ENCODE peak calls at places on chromosome 18, in five cellular contexts. C, Y, Z, G and B are unnamed samples.

GRCh38 chr18:55522011-55522410 is 66.0 kb downstream of the TCF4 start:
- DNase-seq in C (peak), Y (peak), Z (peak), G (no peak), B (no peak)

GRCh38 chr18:13381907-13382682 is 163.5 kb downstream of the LDLRAD4 start:
- DNase-seq in C (peak), Y (no peak), Z (no peak), G (no peak), B (peak)

GRCh38 chr18:20971886-20972267 is 139.7 kb downstream of the ROCK1 start:
- DNase-seq in C (peak), Y (peak), Z (no peak), G (peak), B (peak)

GRCh38 chr18:52700757-52701156 is 360.8 kb downstream of the DCC start:
- DNase-seq in C (no peak), Y (no peak), Z (no peak), G (peak), B (no peak)

GRCh38 chr18:48563027-48563426 is 24.2 kb downstream of the CTIF start:
- DNase-seq in C (peak), Y (peak), Z (no peak), G (no peak), B (peak)

GRCh38 chr18:30387401-30387800 is 655.1 kb downstream of the DSC3 start:
- DNase-seq in C (no peak), Y (peak), Z (no peak), G (no peak), B (no peak)

GRCh38 chr18:80034852-80035406 is 695 bp downstream of the RBFA start:
- DNase-seq in C (no peak), Y (no peak), Z (no peak), G (no peak), B (no peak)

GRCh38 chr18:56284319-56284718 is 354.1 kb downstream of the TXNL1 start:
- DNase-seq in C (no peak), Y (no peak), Z (no peak), G (no peak), B (peak)

GRCh38 chr18:14075196-14075595 is 57.0 kb downstream of the ZNF519 start:
- DNase-seq in C (no peak), Y (no peak), Z (no peak), G (no peak), B (no peak)

GRCh38 chr18:29164993-29165599 is 988.2 kb upstream of the CDH2 start:
- DNase-seq in C (peak), Y (no peak), Z (no peak), G (peak), B (peak)

GRCh38 chr18:58860747-58861224 is 3.9 kb upstream of the ZNF532 start:
- DNase-seq in C (no peak), Y (no peak), Z (no peak), G (no peak), B (no peak)

GRCh38 chr18:21682276-21683051 is 22.1 kb downstream of the ABHD3 start:
- DNase-seq in C (no peak), Y (no peak), Z (no peak), G (no peak), B (peak)

GRCh38 chr18:26228562-26229260 is 2.5 kb downstream of the TAF4B start:
- DNase-seq in C (no peak), Y (peak), Z (no peak), G (no peak), B (no peak)

GRCh38 chr18:22165603-22166069 is 3.8 kb upstream of the GATA6 start:
- DNase-seq in C (no peak), Y (no peak), Z (peak), G (no peak), B (no peak)

GRCh38 chr18:46542545-46542944 is 114.5 kb downstream of the LOXHD1 start:
- DNase-seq in C (no peak), Y (no peak), Z (no peak), G (no peak), B (no peak)

GRCh38 chr18:34740101-34740500 is 30.0 kb downstream of the DTNA start:
- DNase-seq in C (no peak), Y (no peak), Z (no peak), G (no peak), B (no peak)

GRCh38 chr18:49339146-49339545 is 121.3 kb downstream of the DYM start:
- DNase-seq in C (no peak), Y (no peak), Z (no peak), G (no peak), B (no peak)

GRCh38 chr18:63137999-63138448 is 181.5 kb downstream of the BCL2 start:
- DNase-seq in C (no peak), Y (no peak), Z (no peak), G (no peak), B (no peak)

GRCh38 chr18:37552296-37552695 is 13.3 kb downstream of the CELF4 start:
- DNase-seq in C (no peak), Y (no peak), Z (no peak), G (no peak), B (no peak)

GRCh38 chr18:26468931-26469340 is 79.4 kb downstream of the KCTD1 start:
- DNase-seq in C (peak), Y (peak), Z (peak), G (peak), B (no peak)

GRCh38 chr18:74819433-74820059 is 221.9 kb downstream of the ZNF407 start:
- DNase-seq in C (peak), Y (peak), Z (peak), G (peak), B (no peak)

GRCh38 chr18:42137671-42138375 is 182.8 kb downstream of the PIK3C3 start:
- DNase-seq in C (no peak), Y (no peak), Z (no peak), G (no peak), B (no peak)

GRCh38 chr18:22106536-22107292 is 62.7 kb upstream of the GATA6 start:
- DNase-seq in C (peak), Y (no peak), Z (no peak), G (peak), B (peak)

DNA sequence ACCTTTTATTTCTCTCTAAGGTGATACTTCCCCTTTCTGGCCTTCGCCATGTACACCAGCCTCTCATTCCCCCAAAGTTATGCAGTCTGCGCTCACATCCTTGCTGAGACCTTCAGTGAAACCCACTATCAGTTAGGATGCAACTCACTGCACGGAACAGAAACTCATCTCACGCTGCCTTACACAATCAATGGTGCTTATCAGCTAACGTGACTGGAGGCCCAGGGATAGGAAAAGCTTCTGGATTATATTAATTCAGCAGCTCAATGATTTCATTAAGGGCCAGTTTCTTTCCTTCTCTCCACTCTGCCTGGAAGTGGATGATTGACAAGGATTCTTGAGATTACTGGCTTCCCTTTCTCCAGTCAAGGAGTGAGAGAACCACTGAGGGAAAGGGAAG is 44.8 kb downstream of the CDH2 start:
- DNase-seq in C (no peak), Y (no peak), Z (no peak), G (no peak), B (no peak)
- TF ChIP-seq MAFK in C (no peak), Y (no peak), Z (no peak), G (no peak), B (no peak)

GRCh38 chr18:70985948-70986347 is 697.1 kb downstream of the SOCS6 start:
- DNase-seq in C (no peak), Y (no peak), Z (no peak), G (no peak), B (no peak)

GRCh38 chr18:70982292-70982691 is 693.4 kb downstream of the SOCS6 start:
- DNase-seq in C (no peak), Y (no peak), Z (no peak), G (no peak), B (no peak)

DNA sequence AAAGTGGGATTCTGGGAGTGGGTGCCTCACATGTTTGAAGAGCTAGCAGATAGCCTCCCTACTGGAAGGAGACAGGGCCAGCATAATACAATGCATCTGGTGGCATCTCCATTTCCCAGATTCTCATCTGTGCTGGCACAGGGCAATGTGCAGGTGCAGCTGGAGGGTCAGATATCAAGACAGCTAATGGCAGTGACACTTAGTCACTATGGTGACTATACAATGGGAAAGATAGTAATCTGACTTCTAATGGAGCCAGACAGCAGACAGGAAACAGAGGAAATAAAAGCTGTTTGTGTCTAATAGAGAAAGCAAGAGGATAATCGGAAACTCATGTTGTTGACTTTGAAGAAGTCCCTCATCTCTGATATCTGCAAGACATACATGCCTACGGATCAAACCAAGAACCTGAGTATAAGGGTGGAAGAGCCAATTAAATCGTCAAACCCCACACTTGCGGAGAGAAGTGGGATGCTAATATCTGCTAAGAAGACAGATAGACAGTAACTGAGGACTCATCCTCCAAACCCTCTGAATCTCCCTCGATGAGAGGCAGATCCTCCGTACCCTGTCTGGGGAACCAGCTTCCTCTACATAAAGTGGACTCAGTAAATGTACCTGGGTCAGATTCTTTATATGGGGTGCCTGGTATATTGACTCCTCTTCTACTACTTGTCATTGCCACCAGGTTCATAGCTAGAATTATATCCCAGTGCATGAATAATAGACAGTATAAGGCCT is 692.7 kb downstream of the SOCS6 start:
- DNase-seq in C (no peak), Y (no peak), Z (no peak), G (no peak), B (no peak)
- TF ChIP-seq MAFK in C (no peak), Y (no peak), Z (no peak), G (no peak), B (no peak)

GRCh38 chr18:69494841-69495240 is 94.2 kb downstream of the DOK6 start:
- DNase-seq in C (no peak), Y (no peak), Z (no peak), G (no peak), B (no peak)
- TF ChIP-seq MAFK in C (no peak), Y (no peak), Z (no peak), G (no peak), B (no peak)

GRCh38 chr18:5894215-5894612 is 1.1 kb downstream of the TMEM200C start:
- DNase-seq in C (no peak), Y (no peak), Z (no peak), G (no peak), B (peak)

GRCh38 chr18:5892772-5893431 is 2.4 kb downstream of the TMEM200C start:
- DNase-seq in C (no peak), Y (no peak), Z (no peak), G (no peak), B (peak)

GRCh38 chr18:5890261-5890605 is 5.1 kb downstream of the TMEM200C start:
- DNase-seq in C (no peak), Y (no peak), Z (peak), G (peak), B (no peak)

GRCh38 chr18:5891361-5892215 is 3.7 kb downstream of the TMEM200C start:
- DNase-seq in C (no peak), Y (no peak), Z (peak), G (no peak), B (no peak)

DNA sequence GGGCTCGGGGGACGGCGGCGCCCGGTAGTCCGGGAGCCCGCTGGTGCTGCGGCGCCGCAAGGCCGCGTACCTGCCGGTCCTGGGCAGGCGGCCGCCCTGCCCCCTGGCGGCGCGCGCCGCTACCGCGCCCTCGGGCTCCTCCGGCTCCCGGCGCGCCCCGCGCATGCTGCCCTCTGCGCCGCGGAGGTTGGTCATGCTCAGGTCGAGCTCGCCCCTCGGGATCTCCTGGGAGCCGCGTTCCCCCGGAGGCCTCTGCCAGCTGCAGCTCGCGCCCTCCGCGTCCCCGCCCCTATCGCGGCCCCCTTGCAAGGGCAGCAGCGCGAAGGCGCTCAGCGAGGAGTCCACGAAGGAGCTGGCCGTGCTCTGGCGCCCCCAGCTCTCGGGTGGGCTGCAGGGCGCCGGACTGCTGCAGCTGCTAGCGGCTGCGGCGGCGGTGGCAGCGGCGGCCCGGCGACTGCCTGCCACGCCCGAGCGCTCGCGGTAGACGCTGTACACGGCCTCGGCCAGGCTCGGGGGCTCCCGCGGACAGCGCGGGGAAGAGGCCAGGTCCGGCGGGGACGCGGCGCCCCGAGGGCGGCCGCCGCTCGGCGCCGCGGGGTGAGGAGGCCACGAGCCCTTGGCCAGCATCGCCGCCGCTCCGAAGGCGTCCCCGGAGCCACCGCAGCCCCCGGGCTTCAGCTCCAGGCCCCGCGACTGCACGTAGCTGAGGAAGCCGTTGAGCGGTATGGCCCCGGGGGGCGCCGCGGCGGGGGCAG is 4.5 kb downstream of the TMEM200C start:
- DNase-seq in C (peak), Y (no peak), Z (peak), G (peak), B (no peak)
- TF ChIP-seq MAFK in C (no peak), Y (no peak), Z (no peak), G (no peak), B (no peak)